ENCODE peak calls at places on chromosomes 7 and 10, in seven cellular contexts. One of them, this sample, is unnamed. For H3K36me3, the result is how much of the 10 kb centered on the place peaks cover.

GRCh38 chr7:22427122-22427503 is 70.2 kb upstream of the RAPGEF5 start:
- DNase-seq in mesendoderm: no peak
- DNase-seq in adipocyte: no peak
- DNase-seq in fibroblast of lung: no peak
- DNase-seq in mammary epithelial cell: no peak
- DNase-seq in neuronal stem cell: no peak
- DNase-seq in astrocyte: no peak
- DNase-seq in this sample: no peak

GRCh38 chr10:51079331-51079730 is 5.0 kb downstream of the PRKG1 start:
- DNase-seq in mesendoderm: peak
- DNase-seq in adipocyte: no peak
- DNase-seq in fibroblast of lung: no peak
- DNase-seq in mammary epithelial cell: no peak
- DNase-seq in neuronal stem cell: no peak
- DNase-seq in astrocyte: no peak
- DNase-seq in this sample: no peak

GRCh38 chr10:104437226-104437625 is 83.6 kb downstream of the CFAP58 start:
- DNase-seq in mesendoderm: no peak
- DNase-seq in adipocyte: no peak
- DNase-seq in fibroblast of lung: no peak
- DNase-seq in mammary epithelial cell: no peak
- DNase-seq in neuronal stem cell: no peak
- DNase-seq in astrocyte: no peak
- DNase-seq in this sample: no peak

GRCh38 chr10:49749556-49750491 is 12.3 kb downstream of the OGDHL start:
- DNase-seq in mesendoderm: no peak
- DNase-seq in adipocyte: no peak
- DNase-seq in fibroblast of lung: no peak
- DNase-seq in mammary epithelial cell: no peak
- DNase-seq in neuronal stem cell: no peak
- DNase-seq in astrocyte: no peak
- DNase-seq in this sample: no peak

GRCh38 chr7:141511370-141512335 is 39.6 kb upstream of the AGK start:
- DNase-seq in mesendoderm: peak
- DNase-seq in adipocyte: no peak
- DNase-seq in fibroblast of lung: no peak
- DNase-seq in mammary epithelial cell: no peak
- DNase-seq in neuronal stem cell: no peak
- DNase-seq in astrocyte: no peak
- DNase-seq in this sample: no peak

GRCh38 chr7:132394283-132395003 is 181.8 kb downstream of the PLXNA4 start:
- DNase-seq in mesendoderm: peak
- DNase-seq in adipocyte: no peak
- DNase-seq in fibroblast of lung: no peak
- DNase-seq in mammary epithelial cell: no peak
- DNase-seq in neuronal stem cell: no peak
- DNase-seq in astrocyte: no peak
- DNase-seq in this sample: peak

GRCh38 chr10:132115736-132116135 is 50.0 kb downstream of the JAKMIP3 start:
- DNase-seq in mesendoderm: no peak
- DNase-seq in adipocyte: peak
- DNase-seq in fibroblast of lung: peak
- DNase-seq in mammary epithelial cell: no peak
- DNase-seq in neuronal stem cell: no peak
- DNase-seq in astrocyte: no peak
- DNase-seq in this sample: no peak

GRCh38 chr10:29977161-29977560 is 82.2 kb downstream of the JCAD start:
- DNase-seq in mesendoderm: no peak
- DNase-seq in adipocyte: no peak
- DNase-seq in fibroblast of lung: no peak
- DNase-seq in mammary epithelial cell: no peak
- DNase-seq in neuronal stem cell: no peak
- DNase-seq in astrocyte: no peak
- DNase-seq in this sample: no peak

GRCh38 chr7:131302876-131303707 is 24.6 kb upstream of the MKLN1 start:
- DNase-seq in mesendoderm: peak
- DNase-seq in adipocyte: peak
- DNase-seq in fibroblast of lung: peak
- DNase-seq in mammary epithelial cell: peak
- DNase-seq in neuronal stem cell: no peak
- DNase-seq in astrocyte: no peak
- DNase-seq in this sample: peak

GRCh38 chr7:44607141-44608068 is 978 bp downstream of the OGDH start:
- DNase-seq in mesendoderm: no peak
- DNase-seq in adipocyte: no peak
- DNase-seq in fibroblast of lung: no peak
- DNase-seq in mammary epithelial cell: no peak
- DNase-seq in neuronal stem cell: no peak
- DNase-seq in astrocyte: no peak
- DNase-seq in this sample: no peak

GRCh38 chr7:127066974-127067373 is 185.8 kb downstream of the GRM8 start:
- DNase-seq in mesendoderm: peak
- DNase-seq in adipocyte: no peak
- DNase-seq in fibroblast of lung: no peak
- DNase-seq in mammary epithelial cell: no peak
- DNase-seq in neuronal stem cell: no peak
- DNase-seq in astrocyte: no peak
- DNase-seq in this sample: no peak

GRCh38 chr7:29651467-29651866 is 87.8 kb downstream of the PRR15 start:
- DNase-seq in mesendoderm: no peak
- DNase-seq in adipocyte: no peak
- DNase-seq in fibroblast of lung: no peak
- DNase-seq in mammary epithelial cell: no peak
- DNase-seq in neuronal stem cell: no peak
- DNase-seq in astrocyte: no peak
- DNase-seq in this sample: no peak

GRCh38 chr10:114278140-114278883 is 39.3 kb downstream of the VWA2 start:
- DNase-seq in mesendoderm: no peak
- DNase-seq in adipocyte: no peak
- DNase-seq in fibroblast of lung: no peak
- DNase-seq in mammary epithelial cell: no peak
- DNase-seq in neuronal stem cell: no peak
- DNase-seq in astrocyte: no peak
- DNase-seq in this sample: no peak

GRCh38 chr7:44073664-44074348 is 8.4 kb upstream of the PGAM2 start:
- DNase-seq in mesendoderm: peak
- DNase-seq in adipocyte: no peak
- DNase-seq in fibroblast of lung: peak
- DNase-seq in mammary epithelial cell: peak
- DNase-seq in neuronal stem cell: no peak
- DNase-seq in astrocyte: peak
- DNase-seq in this sample: peak

GRCh38 chr10:62626096-62626495 is 178.4 kb upstream of the ADO start:
- DNase-seq in mesendoderm: no peak
- DNase-seq in adipocyte: no peak
- DNase-seq in fibroblast of lung: no peak
- DNase-seq in mammary epithelial cell: no peak
- DNase-seq in neuronal stem cell: no peak
- DNase-seq in astrocyte: no peak
- DNase-seq in this sample: no peak

GRCh38 chr7:106392565-106392964 is 107.8 kb upstream of the NAMPT start:
- DNase-seq in mesendoderm: no peak
- DNase-seq in adipocyte: no peak
- DNase-seq in fibroblast of lung: no peak
- DNase-seq in mammary epithelial cell: peak
- DNase-seq in neuronal stem cell: no peak
- DNase-seq in astrocyte: no peak
- DNase-seq in this sample: no peak

GRCh38 chr7:43758029-43758860 is at the start of gene BLVRA:
- DNase-seq in mesendoderm: no peak
- DNase-seq in adipocyte: peak
- DNase-seq in fibroblast of lung: peak
- DNase-seq in mammary epithelial cell: peak
- DNase-seq in neuronal stem cell: peak
- DNase-seq in astrocyte: peak
- DNase-seq in this sample: no peak

GRCh38 chr7:113787106-113787505 is 131.7 kb downstream of the PPP1R3A start:
- DNase-seq in mesendoderm: no peak
- DNase-seq in adipocyte: no peak
- DNase-seq in fibroblast of lung: no peak
- DNase-seq in mammary epithelial cell: no peak
- DNase-seq in neuronal stem cell: no peak
- DNase-seq in astrocyte: no peak
- DNase-seq in this sample: no peak

GRCh38 chr7:157799076-157799685 is 462.4 kb downstream of the DNAJB6 start:
- DNase-seq in mesendoderm: no peak
- DNase-seq in adipocyte: no peak
- DNase-seq in fibroblast of lung: no peak
- DNase-seq in mammary epithelial cell: no peak
- DNase-seq in neuronal stem cell: no peak
- DNase-seq in astrocyte: no peak
- DNase-seq in this sample: no peak

GRCh38 chr7:1727812-1728570 is 57.9 kb downstream of the ELFN1 start:
- DNase-seq in mesendoderm: no peak
- DNase-seq in adipocyte: no peak
- DNase-seq in fibroblast of lung: no peak
- DNase-seq in mammary epithelial cell: no peak
- DNase-seq in neuronal stem cell: no peak
- DNase-seq in astrocyte: no peak
- DNase-seq in this sample: no peak

GRCh38 chr10:132870426-132870825 is 71.9 kb downstream of the CFAP46 start:
- DNase-seq in mesendoderm: no peak
- DNase-seq in adipocyte: no peak
- DNase-seq in fibroblast of lung: no peak
- DNase-seq in mammary epithelial cell: no peak
- DNase-seq in neuronal stem cell: no peak
- DNase-seq in astrocyte: no peak
- DNase-seq in this sample: no peak

GRCh38 chr10:101052285-101052684 is 9.5 kb upstream of the KAZALD1 start:
- DNase-seq in mesendoderm: no peak
- DNase-seq in adipocyte: peak
- DNase-seq in fibroblast of lung: peak
- DNase-seq in mammary epithelial cell: peak
- DNase-seq in neuronal stem cell: no peak
- DNase-seq in astrocyte: peak
- DNase-seq in this sample: peak

GRCh38 chr7:140678081-140678815 is 5.5 kb downstream of the ADCK2 start:
- DNase-seq in mesendoderm: no peak
- DNase-seq in adipocyte: no peak
- DNase-seq in fibroblast of lung: no peak
- DNase-seq in mammary epithelial cell: no peak
- DNase-seq in neuronal stem cell: no peak
- DNase-seq in astrocyte: no peak
- DNase-seq in this sample: no peak

GRCh38 chr7:42221304-42221703 is 15.7 kb downstream of the GLI3 start:
- DNase-seq in mesendoderm: no peak
- DNase-seq in adipocyte: no peak
- DNase-seq in fibroblast of lung: no peak
- DNase-seq in mammary epithelial cell: no peak
- DNase-seq in neuronal stem cell: no peak
- DNase-seq in astrocyte: no peak
- DNase-seq in this sample: no peak
- H3K9ac ChIP-seq in mesendoderm: no peak
- H3K9ac ChIP-seq in adipocyte: no peak
- H3K9ac ChIP-seq in fibroblast of lung: no peak
- H3K9ac ChIP-seq in mammary epithelial cell: no peak
- H3K9ac ChIP-seq in neuronal stem cell: no peak
- H3K9ac ChIP-seq in astrocyte: no peak
- H3K9ac ChIP-seq in this sample: no peak

GRCh38 chr10:24893127-24893526 is 59.3 kb downstream of the PRTFDC1 start:
- DNase-seq in mesendoderm: no peak
- DNase-seq in adipocyte: no peak
- DNase-seq in fibroblast of lung: peak
- DNase-seq in mammary epithelial cell: peak
- DNase-seq in neuronal stem cell: no peak
- DNase-seq in astrocyte: peak
- DNase-seq in this sample: no peak

GRCh38 chr10:24891823-24892222 is 60.6 kb downstream of the PRTFDC1 start:
- DNase-seq in mesendoderm: no peak
- DNase-seq in adipocyte: peak
- DNase-seq in fibroblast of lung: peak
- DNase-seq in mammary epithelial cell: peak
- DNase-seq in neuronal stem cell: no peak
- DNase-seq in astrocyte: peak
- DNase-seq in this sample: no peak

GRCh38 chr10:24894728-24895127 is 57.7 kb downstream of the PRTFDC1 start:
- DNase-seq in mesendoderm: no peak
- DNase-seq in adipocyte: no peak
- DNase-seq in fibroblast of lung: no peak
- DNase-seq in mammary epithelial cell: no peak
- DNase-seq in neuronal stem cell: no peak
- DNase-seq in astrocyte: no peak
- DNase-seq in this sample: no peak

GRCh38 chr10:24897326-24897926 is 55.0 kb downstream of the PRTFDC1 start:
- DNase-seq in mesendoderm: peak
- DNase-seq in adipocyte: peak
- DNase-seq in fibroblast of lung: peak
- DNase-seq in mammary epithelial cell: no peak
- DNase-seq in neuronal stem cell: no peak
- DNase-seq in astrocyte: peak
- DNase-seq in this sample: no peak

GRCh38 chr10:24894309-24894708 is 58.1 kb downstream of the PRTFDC1 start:
- DNase-seq in mesendoderm: no peak
- DNase-seq in adipocyte: peak
- DNase-seq in fibroblast of lung: peak
- DNase-seq in mammary epithelial cell: no peak
- DNase-seq in neuronal stem cell: no peak
- DNase-seq in astrocyte: peak
- DNase-seq in this sample: no peak
- H3K36me3 ChIP-seq in mesendoderm: under half
- H3K36me3 ChIP-seq in adipocyte: under half
- H3K36me3 ChIP-seq in fibroblast of lung: under half
- H3K36me3 ChIP-seq in mammary epithelial cell: under half
- H3K36me3 ChIP-seq in neuronal stem cell: under half
- H3K36me3 ChIP-seq in astrocyte: under half
- H3K36me3 ChIP-seq in this sample: under half

DNA sequence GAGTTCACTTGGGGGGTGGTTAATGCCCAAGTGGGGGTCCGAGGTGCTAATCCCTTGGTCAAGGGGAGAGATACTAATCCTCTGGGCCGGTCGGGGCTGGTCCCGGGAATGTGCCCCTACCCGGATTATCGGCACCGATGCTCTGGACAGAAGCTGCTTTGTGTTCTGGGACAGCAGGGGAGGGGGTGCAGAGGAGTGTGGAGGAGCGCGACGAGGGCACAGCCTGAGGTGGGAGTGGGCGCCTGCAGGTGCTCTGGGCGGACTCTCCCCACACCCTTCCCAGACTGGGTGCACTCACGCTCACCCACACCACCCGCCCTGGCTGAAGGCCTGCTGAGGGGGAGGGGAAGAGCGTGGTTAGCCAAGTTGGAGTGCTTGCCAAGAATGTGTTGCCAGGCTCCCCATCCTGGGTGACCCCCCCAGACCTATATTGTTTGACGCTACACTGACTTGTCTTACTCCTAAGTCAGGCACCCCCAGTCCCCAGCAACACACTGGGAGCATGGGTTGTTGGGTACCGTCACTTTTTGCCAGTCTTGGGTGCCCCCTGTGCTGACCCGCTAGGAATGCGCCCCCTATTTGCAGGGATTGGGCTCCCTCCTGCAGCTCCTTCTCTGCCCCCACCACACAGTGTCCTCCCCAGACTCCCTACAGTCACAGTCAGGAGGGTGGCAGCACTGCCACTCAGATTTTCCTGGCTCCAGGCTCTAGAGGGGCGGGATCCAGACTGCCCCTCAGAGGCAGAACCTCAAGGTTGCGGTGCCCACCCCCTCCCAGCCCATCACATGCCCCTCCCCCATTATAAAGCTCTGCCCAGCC is 1.2 kb downstream of the SLC4A2 start:
- DNase-seq in mesendoderm: peak
- DNase-seq in adipocyte: peak
- DNase-seq in fibroblast of lung: peak
- DNase-seq in mammary epithelial cell: peak
- DNase-seq in neuronal stem cell: peak
- DNase-seq in astrocyte: no peak
- DNase-seq in this sample: no peak
- H3K9ac ChIP-seq in mesendoderm: peak
- H3K9ac ChIP-seq in adipocyte: peak
- H3K9ac ChIP-seq in fibroblast of lung: peak
- H3K9ac ChIP-seq in mammary epithelial cell: peak
- H3K9ac ChIP-seq in neuronal stem cell: peak
- H3K9ac ChIP-seq in astrocyte: peak
- H3K9ac ChIP-seq in this sample: peak

GRCh38 chr7:2920041-2920440 is 75.9 kb upstream of the GNA12 start:
- DNase-seq in mesendoderm: no peak
- DNase-seq in adipocyte: no peak
- DNase-seq in fibroblast of lung: no peak
- DNase-seq in mammary epithelial cell: no peak
- DNase-seq in neuronal stem cell: no peak
- DNase-seq in astrocyte: no peak
- DNase-seq in this sample: no peak
- H3K36me3 ChIP-seq in mesendoderm: under half
- H3K36me3 ChIP-seq in adipocyte: under half
- H3K36me3 ChIP-seq in fibroblast of lung: under half
- H3K36me3 ChIP-seq in mammary epithelial cell: under half
- H3K36me3 ChIP-seq in neuronal stem cell: under half
- H3K36me3 ChIP-seq in astrocyte: under half
- H3K36me3 ChIP-seq in this sample: under half